ENCODE peak calls at places on chromosomes 5 and 9, in seven cellular contexts. L is AG04450, A is fibroblast of lung, H is ovary, X is prostate gland, M is astrocyte of the spinal cord, D is chondrocyte. I is an unnamed sample.

GRCh38 chr5:5078009-5078897 is 61.9 kb upstream of the ADAMTS16 start:
- DNase-seq in L (no peak), A (no peak), H (no peak), X (no peak), M (no peak), D (no peak), I (no peak)

GRCh38 chr5:322281-322941 is 897 bp downstream of the AHRR start:
- DNase-seq in L (no peak), A (peak), H (no peak), X (no peak), M (no peak), D (peak), I (no peak)

GRCh38 chr5:66454186-66455078 is 141.8 kb upstream of the MAST4 start:
- DNase-seq in L (no peak), A (peak), H (no peak), X (no peak), M (peak), D (no peak), I (no peak)

GRCh38 chr5:115847290-115847689 is 5.6 kb downstream of the AP3S1 start:
- DNase-seq in L (no peak), A (no peak), H (no peak), X (no peak), M (no peak), D (no peak), I (no peak)

GRCh38 chr9:27414215-27414731 is 109.8 kb upstream of the IFNK start:
- DNase-seq in L (no peak), A (peak), H (peak), X (no peak), M (no peak), D (no peak), I (no peak)

GRCh38 chr9:15510789-15511575 is at the start of gene PSIP1:
- DNase-seq in L (peak), A (peak), H (peak), X (peak), M (peak), D (no peak), I (peak)

GRCh38 chr5:143968071-143968878 is 156.3 kb downstream of the HMHB1 start:
- DNase-seq in L (peak), A (peak), H (no peak), X (peak), M (peak), D (no peak), I (peak)

GRCh38 chr5:60842859-60843692 is 993 bp downstream of the ELOVL7 start:
- DNase-seq in L (no peak), A (peak), H (no peak), X (peak), M (peak), D (no peak), I (peak)

GRCh38 chr9:127980056-127980705 is 608 bp downstream of the EEIG1 start:
- DNase-seq in L (no peak), A (no peak), H (peak), X (peak), M (peak), D (no peak), I (peak)

GRCh38 chr5:141825836-141826560 is 52.2 kb downstream of the PCDH1 start:
- DNase-seq in L (no peak), A (peak), H (no peak), X (no peak), M (no peak), D (no peak), I (no peak)

GRCh38 chr5:93579561-93580386 is 1.2 kb downstream of the NR2F1-AS1 start:
- DNase-seq in L (no peak), A (peak), H (peak), X (no peak), M (peak), D (no peak), I (peak)
- TF ChIP-seq CTCF in L (no peak), A (no peak), H (no peak), X (no peak), M (no peak), D (no peak), I (no peak)

GRCh38 chr5:124524552-124525232 is 221.7 kb downstream of the ZNF608 start:
- DNase-seq in L (no peak), A (no peak), H (no peak), X (no peak), M (no peak), D (no peak), I (no peak)
- TF ChIP-seq CTCF in L (no peak), A (no peak), H (no peak), X (no peak), M (no peak), D (no peak), I (no peak)

DNA sequence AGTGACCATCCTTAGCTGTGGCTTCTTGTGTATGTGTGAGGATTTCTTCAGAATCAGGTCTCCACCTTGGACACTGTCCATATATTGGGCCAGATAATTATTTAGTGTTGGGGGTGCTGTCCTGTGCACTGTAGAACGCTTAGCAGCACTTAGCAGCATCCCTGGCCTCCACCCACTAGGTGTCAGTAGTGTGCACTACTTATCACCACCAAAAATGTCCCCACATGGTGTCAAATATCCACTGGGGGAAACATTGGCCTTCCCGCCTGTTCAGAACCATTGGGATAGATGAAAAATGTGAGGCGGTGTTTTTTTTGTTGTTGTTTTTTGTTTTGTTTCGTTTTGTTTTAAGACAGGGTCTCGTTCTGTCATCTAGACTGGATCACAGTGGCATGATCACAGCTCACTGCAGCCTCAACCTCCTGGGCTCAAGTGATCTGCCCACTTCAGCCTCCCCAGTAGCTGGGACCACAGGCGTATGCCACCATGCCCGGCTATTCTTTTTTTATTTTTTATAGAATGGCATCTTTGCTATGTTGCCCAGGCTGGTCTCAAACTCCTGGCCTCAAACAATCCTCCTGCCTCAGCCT is 67.7 kb downstream of the TENT4A start:
- DNase-seq in L (no peak), A (no peak), H (no peak), X (no peak), M (no peak), D (no peak), I (no peak)
- TF ChIP-seq CTCF in L (peak), A (peak), H (no peak), X (no peak), M (peak), D (peak), I (peak)

DNA sequence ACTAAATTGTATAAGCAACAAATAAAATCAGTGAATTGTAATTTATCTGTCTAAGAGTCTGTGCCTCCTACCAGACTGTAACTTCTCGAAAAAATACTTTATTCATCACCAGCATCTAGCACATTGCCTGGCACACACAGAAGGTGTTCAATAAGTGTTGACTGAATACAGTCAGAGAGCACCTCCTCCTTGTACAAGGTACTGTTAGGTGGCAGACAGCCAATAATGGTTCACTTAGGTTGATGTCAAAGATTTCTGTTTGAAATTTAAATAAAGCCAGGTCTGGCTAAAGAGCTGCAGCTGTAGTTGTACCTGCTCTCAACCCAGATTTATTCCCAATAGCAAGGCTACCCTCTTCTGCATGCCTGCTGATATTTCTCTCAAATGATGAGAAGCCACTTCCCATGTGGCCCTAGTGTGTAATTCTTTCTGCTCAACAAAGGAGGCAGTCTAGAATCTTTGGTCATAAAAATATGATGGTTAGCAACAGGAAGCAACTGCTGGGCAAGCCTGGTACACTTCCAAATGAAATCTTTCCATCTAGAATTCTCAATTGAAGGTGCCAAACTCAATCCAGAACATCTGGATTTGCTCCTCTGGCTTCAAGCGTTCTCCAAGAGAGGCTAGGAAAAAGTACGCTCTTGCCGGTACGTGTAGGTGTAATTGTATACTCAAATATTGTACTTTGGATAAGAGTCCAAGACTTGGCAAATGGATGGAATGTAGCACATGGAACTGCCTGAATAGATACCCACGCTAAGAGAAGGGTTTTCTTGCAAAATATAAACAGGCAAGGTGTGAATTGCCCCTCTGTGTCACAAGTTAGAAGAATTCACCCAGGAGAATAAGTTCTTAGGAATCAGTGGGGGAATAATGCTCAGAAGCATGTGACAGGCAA is 95.6 kb downstream of the NR6A1 start:
- DNase-seq in L (no peak), A (no peak), H (no peak), X (no peak), M (no peak), D (no peak), I (no peak)
- TF ChIP-seq CTCF in L (no peak), A (no peak), H (no peak), X (no peak), M (no peak), D (peak), I (no peak)

DNA sequence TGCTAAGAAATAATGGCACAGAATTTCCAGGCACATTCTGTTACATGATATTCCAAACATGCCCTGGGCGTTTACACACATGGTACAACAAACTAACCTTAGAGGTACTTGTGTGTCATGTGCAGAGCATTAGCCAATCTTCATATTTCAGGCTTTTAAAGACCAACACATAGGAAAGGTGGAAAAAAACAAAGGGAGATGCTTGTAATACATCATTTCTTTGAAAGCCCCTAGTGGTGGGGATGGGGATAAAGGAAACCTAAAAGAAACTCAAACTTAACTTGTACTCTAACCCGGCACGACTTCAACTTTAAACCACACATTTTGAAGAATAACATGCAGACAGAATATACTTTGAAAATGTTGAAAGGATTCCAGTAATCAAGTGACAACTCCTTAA is 133.6 kb downstream of the PTPRD start:
- DNase-seq in L (no peak), A (no peak), H (no peak), X (no peak), M (peak), D (no peak), I (no peak)
- TF ChIP-seq CTCF in L (peak), A (no peak), H (no peak), X (no peak), M (peak), D (peak), I (no peak)

GRCh38 chr9:80602291-80602690 is 1030.5 kb downstream of the TLE4 start:
- DNase-seq in L (no peak), A (no peak), H (no peak), X (no peak), M (no peak), D (no peak), I (no peak)

GRCh38 chr9:80605793-80606192 is 1034.0 kb downstream of the TLE4 start:
- DNase-seq in L (no peak), A (no peak), H (no peak), X (no peak), M (peak), D (no peak), I (no peak)

GRCh38 chr9:80605129-80605528 is 1033.4 kb downstream of the TLE4 start:
- DNase-seq in L (peak), A (peak), H (no peak), X (no peak), M (peak), D (no peak), I (no peak)
- TF ChIP-seq CTCF in L (peak), A (peak), H (no peak), X (peak), M (peak), D (peak), I (no peak)

I was measured in Calu3.